ENCODE peak calls at places on chromosomes 13 and 19, in seven cellular contexts. One of them, this sample, is unnamed.

GRCh38 chr13:89457977-89458376 is 1786.8 kb downstream of the SLITRK5 start:
- DNase-seq in WTC11: no peak
- DNase-seq in GM20000: no peak
- DNase-seq in T1000: peak; percentile 15
- DNase-seq in NCI-H2171 treated with DMSO at 0.1 percent for 48 hours: no peak
- DNase-seq in activated CD8-positive, alpha-beta memory T cell treated with anti-CD3 and anti-CD28 coated beads, Interleukin-2, amount 50 U/mL, for 48 hours: no peak
- DNase-seq in thoracic aorta: no peak
- DNase-seq in this sample: no peak

GRCh38 chr13:97298816-97299215 is 76.7 kb downstream of the MBNL2 start:
- DNase-seq in WTC11: no peak
- DNase-seq in GM20000: no peak
- DNase-seq in T1000: no peak
- DNase-seq in NCI-H2171 treated with DMSO at 0.1 percent for 48 hours: peak; percentile 26
- DNase-seq in activated CD8-positive, alpha-beta memory T cell treated with anti-CD3 and anti-CD28 coated beads, Interleukin-2, amount 50 U/mL, for 48 hours: no peak
- DNase-seq in thoracic aorta: no peak
- DNase-seq in this sample: no peak

GRCh38 chr13:25727250-25727649 is 324.6 kb downstream of the SHISA2 start:
- DNase-seq in WTC11: no peak
- DNase-seq in GM20000: no peak
- DNase-seq in T1000: no peak
- DNase-seq in NCI-H2171 treated with DMSO at 0.1 percent for 48 hours: no peak
- DNase-seq in activated CD8-positive, alpha-beta memory T cell treated with anti-CD3 and anti-CD28 coated beads, Interleukin-2, amount 50 U/mL, for 48 hours: no peak
- DNase-seq in thoracic aorta: no peak
- DNase-seq in this sample: no peak

GRCh38 chr13:76610819-76611415 is 275.3 kb downstream of the KCTD12 start:
- DNase-seq in WTC11: no peak
- DNase-seq in GM20000: no peak
- DNase-seq in T1000: no peak
- DNase-seq in NCI-H2171 treated with DMSO at 0.1 percent for 48 hours: peak; percentile 47
- DNase-seq in activated CD8-positive, alpha-beta memory T cell treated with anti-CD3 and anti-CD28 coated beads, Interleukin-2, amount 50 U/mL, for 48 hours: no peak
- DNase-seq in thoracic aorta: no peak
- DNase-seq in this sample: no peak

GRCh38 chr13:59061621-59062020 is 1102.1 kb downstream of the DIAPH3 start:
- DNase-seq in WTC11: no peak
- DNase-seq in GM20000: no peak
- DNase-seq in T1000: no peak
- DNase-seq in NCI-H2171 treated with DMSO at 0.1 percent for 48 hours: no peak
- DNase-seq in activated CD8-positive, alpha-beta memory T cell treated with anti-CD3 and anti-CD28 coated beads, Interleukin-2, amount 50 U/mL, for 48 hours: no peak
- DNase-seq in thoracic aorta: no peak
- DNase-seq in this sample: no peak

GRCh38 chr13:80972857-80973478 is 632.0 kb upstream of the SPRY2 start:
- DNase-seq in WTC11: no peak
- DNase-seq in GM20000: no peak
- DNase-seq in T1000: no peak
- DNase-seq in NCI-H2171 treated with DMSO at 0.1 percent for 48 hours: no peak
- DNase-seq in activated CD8-positive, alpha-beta memory T cell treated with anti-CD3 and anti-CD28 coated beads, Interleukin-2, amount 50 U/mL, for 48 hours: no peak
- DNase-seq in thoracic aorta: no peak
- DNase-seq in this sample: no peak

GRCh38 chr19:45816236-45817009 is 1.3 kb upstream of the RSPH6A start:
- DNase-seq in WTC11: peak; percentile 34
- DNase-seq in GM20000: peak; percentile 42
- DNase-seq in T1000: no peak
- DNase-seq in NCI-H2171 treated with DMSO at 0.1 percent for 48 hours: no peak
- DNase-seq in activated CD8-positive, alpha-beta memory T cell treated with anti-CD3 and anti-CD28 coated beads, Interleukin-2, amount 50 U/mL, for 48 hours: no peak
- DNase-seq in thoracic aorta: no peak
- DNase-seq in this sample: no peak

GRCh38 chr13:106580551-106580950 is 12.6 kb upstream of the ARGLU1 start:
- DNase-seq in WTC11: no peak
- DNase-seq in GM20000: no peak
- DNase-seq in T1000: no peak
- DNase-seq in NCI-H2171 treated with DMSO at 0.1 percent for 48 hours: no peak
- DNase-seq in activated CD8-positive, alpha-beta memory T cell treated with anti-CD3 and anti-CD28 coated beads, Interleukin-2, amount 50 U/mL, for 48 hours: no peak
- DNase-seq in thoracic aorta: no peak
- DNase-seq in this sample: no peak

GRCh38 chr19:16076958-16077611 is 790 bp downstream of the TPM4 start:
- DNase-seq in WTC11: peak; percentile 68
- DNase-seq in GM20000: no peak
- DNase-seq in T1000: no peak
- DNase-seq in NCI-H2171 treated with DMSO at 0.1 percent for 48 hours: peak; percentile 47
- DNase-seq in activated CD8-positive, alpha-beta memory T cell treated with anti-CD3 and anti-CD28 coated beads, Interleukin-2, amount 50 U/mL, for 48 hours: peak; percentile 76
- DNase-seq in thoracic aorta: no peak
- DNase-seq in this sample: peak; percentile 27

GRCh38 chr19:39240421-39240820 is 4.4 kb downstream of the IFNL3 start:
- DNase-seq in WTC11: no peak
- DNase-seq in GM20000: no peak
- DNase-seq in T1000: no peak
- DNase-seq in NCI-H2171 treated with DMSO at 0.1 percent for 48 hours: no peak
- DNase-seq in activated CD8-positive, alpha-beta memory T cell treated with anti-CD3 and anti-CD28 coated beads, Interleukin-2, amount 50 U/mL, for 48 hours: no peak
- DNase-seq in thoracic aorta: no peak
- DNase-seq in this sample: no peak

GRCh38 chr13:105220063-105220462 is 1315.4 kb downstream of the EFNB2 start:
- DNase-seq in WTC11: no peak
- DNase-seq in GM20000: no peak
- DNase-seq in T1000: no peak
- DNase-seq in NCI-H2171 treated with DMSO at 0.1 percent for 48 hours: no peak
- DNase-seq in activated CD8-positive, alpha-beta memory T cell treated with anti-CD3 and anti-CD28 coated beads, Interleukin-2, amount 50 U/mL, for 48 hours: no peak
- DNase-seq in thoracic aorta: no peak
- DNase-seq in this sample: no peak

GRCh38 chr19:44698492-44699201 is at the start of gene CEACAM16:
- DNase-seq in WTC11: no peak
- DNase-seq in GM20000: no peak
- DNase-seq in T1000: no peak
- DNase-seq in NCI-H2171 treated with DMSO at 0.1 percent for 48 hours: no peak
- DNase-seq in activated CD8-positive, alpha-beta memory T cell treated with anti-CD3 and anti-CD28 coated beads, Interleukin-2, amount 50 U/mL, for 48 hours: no peak
- DNase-seq in thoracic aorta: no peak
- DNase-seq in this sample: no peak

GRCh38 chr19:10137751-10138682 is 18.3 kb upstream of the EIF3G start:
- DNase-seq in WTC11: no peak
- DNase-seq in GM20000: no peak
- DNase-seq in T1000: no peak
- DNase-seq in NCI-H2171 treated with DMSO at 0.1 percent for 48 hours: no peak
- DNase-seq in activated CD8-positive, alpha-beta memory T cell treated with anti-CD3 and anti-CD28 coated beads, Interleukin-2, amount 50 U/mL, for 48 hours: no peak
- DNase-seq in thoracic aorta: no peak
- DNase-seq in this sample: no peak

GRCh38 chr19:10654610-10655456 is 687 bp downstream of the ILF3 start:
- DNase-seq in WTC11: peak; percentile 87
- DNase-seq in GM20000: peak; percentile 93
- DNase-seq in T1000: no peak
- DNase-seq in NCI-H2171 treated with DMSO at 0.1 percent for 48 hours: peak; percentile 85
- DNase-seq in activated CD8-positive, alpha-beta memory T cell treated with anti-CD3 and anti-CD28 coated beads, Interleukin-2, amount 50 U/mL, for 48 hours: peak; percentile 86
- DNase-seq in thoracic aorta: no peak
- DNase-seq in this sample: no peak

GRCh38 chr19:23507441-23507840 is 112.2 kb upstream of the ZNF91 start:
- DNase-seq in WTC11: no peak
- DNase-seq in GM20000: no peak
- DNase-seq in T1000: no peak
- DNase-seq in NCI-H2171 treated with DMSO at 0.1 percent for 48 hours: no peak
- DNase-seq in activated CD8-positive, alpha-beta memory T cell treated with anti-CD3 and anti-CD28 coated beads, Interleukin-2, amount 50 U/mL, for 48 hours: no peak
- DNase-seq in thoracic aorta: no peak
- DNase-seq in this sample: no peak

GRCh38 chr19:51691122-51692064 is 1.7 kb upstream of the SPACA6 start:
- DNase-seq in WTC11: peak; percentile 25
- DNase-seq in GM20000: peak; percentile 7
- DNase-seq in T1000: no peak
- DNase-seq in NCI-H2171 treated with DMSO at 0.1 percent for 48 hours: no peak
- DNase-seq in activated CD8-positive, alpha-beta memory T cell treated with anti-CD3 and anti-CD28 coated beads, Interleukin-2, amount 50 U/mL, for 48 hours: no peak
- DNase-seq in thoracic aorta: no peak
- DNase-seq in this sample: no peak

GRCh38 chr19:2034729-2035589 is 16.1 kb downstream of the MKNK2 start:
- DNase-seq in WTC11: peak; percentile 99
- DNase-seq in GM20000: peak; percentile 81
- DNase-seq in T1000: no peak
- DNase-seq in NCI-H2171 treated with DMSO at 0.1 percent for 48 hours: no peak
- DNase-seq in activated CD8-positive, alpha-beta memory T cell treated with anti-CD3 and anti-CD28 coated beads, Interleukin-2, amount 50 U/mL, for 48 hours: peak; percentile 91
- DNase-seq in thoracic aorta: no peak
- DNase-seq in this sample: peak; percentile 65

GRCh38 chr13:112703935-112704633 is 14.2 kb downstream of the ATP11A start:
- DNase-seq in WTC11: peak; percentile 11
- DNase-seq in GM20000: no peak
- DNase-seq in T1000: no peak
- DNase-seq in NCI-H2171 treated with DMSO at 0.1 percent for 48 hours: no peak
- DNase-seq in activated CD8-positive, alpha-beta memory T cell treated with anti-CD3 and anti-CD28 coated beads, Interleukin-2, amount 50 U/mL, for 48 hours: no peak
- DNase-seq in thoracic aorta: no peak
- DNase-seq in this sample: no peak

GRCh38 chr13:59263531-59263930 is 900.2 kb downstream of the DIAPH3 start:
- DNase-seq in WTC11: no peak
- DNase-seq in GM20000: no peak
- DNase-seq in T1000: no peak
- DNase-seq in NCI-H2171 treated with DMSO at 0.1 percent for 48 hours: no peak
- DNase-seq in activated CD8-positive, alpha-beta memory T cell treated with anti-CD3 and anti-CD28 coated beads, Interleukin-2, amount 50 U/mL, for 48 hours: no peak
- DNase-seq in thoracic aorta: no peak
- DNase-seq in this sample: no peak

This sample was measured in stimulated activated naive B cell treated with anti-CD40 and anti-IgM and Interleukin-4, amounts not matched to agents 10 μg/mL and 1 μg/mL and 100 μg/mL, for 72 hours.